ENCODE peak calls at places on chromosomes 7 and 10, in six cellular contexts. One of them, this sample, is unnamed.

GRCh38 chr7:156156734-156157408 is 344.6 kb upstream of the SHH start:
- DNase-seq in mesenchymal stem cell: no peak
- DNase-seq in IMR-90: no peak
- DNase-seq in H1: peak
- DNase-seq in mesendoderm: peak
- DNase-seq in neuronal stem cell: peak
- DNase-seq in this sample: peak

GRCh38 chr10:31490858-31491504 is 172.0 kb downstream of the ZEB1 start:
- DNase-seq in mesenchymal stem cell: peak
- DNase-seq in mesendoderm: peak
- DNase-seq in IMR-90: peak
- DNase-seq in H1: peak
- DNase-seq in neuronal stem cell: peak
- DNase-seq in this sample: peak

GRCh38 chr10:72308320-72308987 is 34.7 kb downstream of the DDIT4 start:
- DNase-seq in neuronal stem cell: no peak
- DNase-seq in H1: no peak
- DNase-seq in IMR-90: peak
- DNase-seq in mesenchymal stem cell: peak
- DNase-seq in mesendoderm: no peak
- DNase-seq in this sample: no peak

GRCh38 chr10:22477365-22478287 is 132.3 kb downstream of the SPAG6 start:
- DNase-seq in mesendoderm: peak
- DNase-seq in neuronal stem cell: peak
- DNase-seq in mesenchymal stem cell: no peak
- DNase-seq in IMR-90: no peak
- DNase-seq in H1: peak
- DNase-seq in this sample: no peak

GRCh38 chr10:88879754-88880286 is at the start of gene STAMBPL1:
- DNase-seq in mesenchymal stem cell: no peak
- DNase-seq in IMR-90: no peak
- DNase-seq in mesendoderm: no peak
- DNase-seq in neuronal stem cell: no peak
- DNase-seq in H1: no peak
- DNase-seq in this sample: no peak

GRCh38 chr10:133590970-133591359 is 25.6 kb upstream of the SYCE1 start:
- DNase-seq in mesendoderm: no peak
- DNase-seq in neuronal stem cell: no peak
- DNase-seq in IMR-90: no peak
- DNase-seq in H1: no peak
- DNase-seq in mesenchymal stem cell: no peak
- DNase-seq in this sample: no peak

GRCh38 chr7:85191383-85191782 is 4.5 kb upstream of the SEMA3D start:
- DNase-seq in neuronal stem cell: no peak
- DNase-seq in H1: no peak
- DNase-seq in mesenchymal stem cell: peak
- DNase-seq in IMR-90: peak
- DNase-seq in mesendoderm: peak
- DNase-seq in this sample: no peak

GRCh38 chr10:77552252-77552651 is 85.4 kb downstream of the KCNMA1 start:
- DNase-seq in mesendoderm: no peak
- DNase-seq in H1: no peak
- DNase-seq in mesenchymal stem cell: no peak
- DNase-seq in IMR-90: no peak
- DNase-seq in neuronal stem cell: no peak
- DNase-seq in this sample: peak

GRCh38 chr7:34249192-34249591 is 343.9 kb downstream of the BMPER start:
- DNase-seq in H1: no peak
- DNase-seq in neuronal stem cell: no peak
- DNase-seq in mesenchymal stem cell: no peak
- DNase-seq in IMR-90: no peak
- DNase-seq in mesendoderm: no peak
- DNase-seq in this sample: no peak

GRCh38 chr10:126160971-126161630 is 227.2 kb downstream of the ADAM12 start:
- DNase-seq in neuronal stem cell: no peak
- DNase-seq in H1: no peak
- DNase-seq in mesenchymal stem cell: peak
- DNase-seq in mesendoderm: peak
- DNase-seq in IMR-90: peak
- DNase-seq in this sample: no peak

GRCh38 chr7:954330-955238 is at the start of gene ADAP1:
- DNase-seq in IMR-90: peak
- DNase-seq in neuronal stem cell: no peak
- DNase-seq in mesenchymal stem cell: peak
- DNase-seq in mesendoderm: peak
- DNase-seq in H1: no peak
- DNase-seq in this sample: peak

GRCh38 chr10:14740684-14741247 is 33.9 kb downstream of the FAM107B start:
- DNase-seq in neuronal stem cell: no peak
- DNase-seq in IMR-90: peak
- DNase-seq in mesendoderm: no peak
- DNase-seq in mesenchymal stem cell: peak
- DNase-seq in H1: no peak
- DNase-seq in this sample: no peak

DNA sequence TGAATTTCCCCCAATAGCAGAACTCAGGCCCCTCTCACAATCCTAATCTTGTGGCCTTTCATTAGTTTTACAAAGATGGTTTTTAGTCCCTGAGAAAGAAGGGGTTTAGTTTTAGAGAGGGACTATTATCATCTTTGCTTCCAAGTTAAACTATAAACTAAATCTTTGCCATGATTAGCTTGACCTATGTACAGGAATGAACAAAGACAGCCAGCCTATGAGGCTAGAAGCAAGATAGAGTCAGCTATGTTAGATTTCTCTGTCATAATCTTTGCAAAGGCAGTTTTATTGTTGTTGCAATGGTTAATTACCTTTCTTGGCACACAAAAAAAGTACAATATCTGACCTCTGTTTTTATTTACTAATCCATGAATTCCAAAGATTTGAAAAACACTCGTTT is 19.1 kb downstream of the RNF133 start:
- DNase-seq in neuronal stem cell: no peak
- DNase-seq in IMR-90: no peak
- DNase-seq in mesenchymal stem cell: no peak
- DNase-seq in mesendoderm: no peak
- DNase-seq in H1: no peak
- DNase-seq in this sample: no peak
- H3K4ac ChIP-seq in neuronal stem cell: no peak
- H3K4ac ChIP-seq in IMR-90: no peak
- H3K4ac ChIP-seq in mesenchymal stem cell: no peak
- H3K4ac ChIP-seq in mesendoderm: no peak
- H3K4ac ChIP-seq in H1: no peak
- H3K4ac ChIP-seq in this sample: no peak

GRCh38 chr10:74008212-74008731 is 10.4 kb downstream of the VCL start:
- DNase-seq in H1: no peak
- DNase-seq in mesendoderm: no peak
- DNase-seq in mesenchymal stem cell: peak
- DNase-seq in IMR-90: peak
- DNase-seq in neuronal stem cell: no peak
- DNase-seq in this sample: no peak

GRCh38 chr10:74011762-74012161 is 13.8 kb downstream of the VCL start:
- DNase-seq in H1: no peak
- DNase-seq in mesendoderm: no peak
- DNase-seq in IMR-90: peak
- DNase-seq in mesenchymal stem cell: peak
- DNase-seq in neuronal stem cell: no peak
- DNase-seq in this sample: no peak

GRCh38 chr10:74011016-74011415 is 13.1 kb downstream of the VCL start:
- DNase-seq in H1: no peak
- DNase-seq in neuronal stem cell: no peak
- DNase-seq in IMR-90: no peak
- DNase-seq in mesendoderm: no peak
- DNase-seq in mesenchymal stem cell: no peak
- DNase-seq in this sample: no peak

GRCh38 chr10:74013004-74013403 is 15.1 kb downstream of the VCL start:
- DNase-seq in H1: no peak
- DNase-seq in neuronal stem cell: no peak
- DNase-seq in IMR-90: no peak
- DNase-seq in mesenchymal stem cell: no peak
- DNase-seq in mesendoderm: no peak
- DNase-seq in this sample: no peak

GRCh38 chr10:74012480-74012879 is 14.6 kb downstream of the VCL start:
- DNase-seq in IMR-90: no peak
- DNase-seq in neuronal stem cell: no peak
- DNase-seq in mesendoderm: no peak
- DNase-seq in mesenchymal stem cell: no peak
- DNase-seq in H1: no peak
- DNase-seq in this sample: no peak
- H3K4me3 ChIP-seq in IMR-90: no peak
- H3K4me3 ChIP-seq in neuronal stem cell: no peak
- H3K4me3 ChIP-seq in mesendoderm: no peak
- H3K4me3 ChIP-seq in mesenchymal stem cell: no peak
- H3K4me3 ChIP-seq in H1: no peak
- H3K4me3 ChIP-seq in this sample: no peak

DNA sequence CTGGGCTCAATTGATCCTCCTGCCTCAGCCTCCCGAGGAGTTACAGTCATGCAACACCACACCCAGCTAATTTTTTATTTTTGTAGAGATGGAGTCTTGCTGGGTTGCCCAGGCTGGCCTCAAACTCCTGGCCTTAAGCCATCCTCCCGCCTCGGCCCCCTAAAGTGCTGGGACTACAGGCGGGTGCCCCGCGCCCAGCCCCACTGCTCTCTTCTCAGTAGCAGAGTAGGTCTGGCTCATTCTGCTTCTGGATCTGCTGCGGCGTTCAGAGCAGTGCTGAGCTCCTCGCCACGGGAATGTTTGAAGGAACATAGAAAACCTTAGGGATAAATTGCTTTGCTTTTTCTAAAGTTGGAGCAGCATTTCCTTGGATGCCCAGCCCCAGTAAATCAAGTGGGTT is 27.4 kb downstream of the WIPI2 start:
- DNase-seq in mesenchymal stem cell: no peak
- DNase-seq in mesendoderm: no peak
- DNase-seq in H1: no peak
- DNase-seq in IMR-90: no peak
- DNase-seq in neuronal stem cell: no peak
- DNase-seq in this sample: no peak
- H3K9ac ChIP-seq in mesenchymal stem cell: no peak
- H3K9ac ChIP-seq in mesendoderm: no peak
- H3K9ac ChIP-seq in H1: no peak
- H3K9ac ChIP-seq in IMR-90: no peak
- H3K9ac ChIP-seq in neuronal stem cell: no peak
- H3K9ac ChIP-seq in this sample: no peak

GRCh38 chr10:68720793-68721672 is at the start of gene CCAR1:
- DNase-seq in mesendoderm: peak
- DNase-seq in neuronal stem cell: peak
- DNase-seq in H1: peak
- DNase-seq in mesenchymal stem cell: peak
- DNase-seq in IMR-90: peak
- DNase-seq in this sample: peak

GRCh38 chr10:68717435-68717834 is 3.6 kb upstream of the CCAR1 start:
- DNase-seq in mesendoderm: no peak
- DNase-seq in H1: no peak
- DNase-seq in neuronal stem cell: no peak
- DNase-seq in IMR-90: no peak
- DNase-seq in mesenchymal stem cell: no peak
- DNase-seq in this sample: no peak

GRCh38 chr10:68725016-68725415 is 4.0 kb downstream of the CCAR1 start:
- DNase-seq in IMR-90: no peak
- DNase-seq in mesenchymal stem cell: no peak
- DNase-seq in neuronal stem cell: no peak
- DNase-seq in mesendoderm: no peak
- DNase-seq in H1: no peak
- DNase-seq in this sample: no peak

GRCh38 chr10:68727146-68727545 is 6.1 kb downstream of the CCAR1 start:
- DNase-seq in H1: no peak
- DNase-seq in mesenchymal stem cell: no peak
- DNase-seq in mesendoderm: no peak
- DNase-seq in IMR-90: no peak
- DNase-seq in neuronal stem cell: no peak
- DNase-seq in this sample: no peak

GRCh38 chr10:68721673-68721963 is 579 bp downstream of the CCAR1 start:
- DNase-seq in mesenchymal stem cell: no peak
- DNase-seq in neuronal stem cell: no peak
- DNase-seq in IMR-90: no peak
- DNase-seq in mesendoderm: peak
- DNase-seq in H1: no peak
- DNase-seq in this sample: no peak
- H3K4ac ChIP-seq in mesenchymal stem cell: peak
- H3K4ac ChIP-seq in neuronal stem cell: peak
- H3K4ac ChIP-seq in IMR-90: peak
- H3K4ac ChIP-seq in mesendoderm: peak
- H3K4ac ChIP-seq in H1: peak
- H3K4ac ChIP-seq in this sample: peak